ENCODE peak calls at places on chromosomes 2 and 18, in nine cellular contexts. One of them, this sample, is unnamed.

GRCh38 chr2:223643310-223643709 is 41.1 kb upstream of the SCG2 start:
- DNase-seq in brain microvascular endothelial cell: no peak
- DNase-seq in GM12878: no peak
- DNase-seq in mammary epithelial cell: no peak
- DNase-seq in adrenal gland: no peak
- DNase-seq in GM23338: no peak
- DNase-seq in NB4: no peak
- DNase-seq in right atrium auricular region: no peak
- DNase-seq in pancreas: no peak
- DNase-seq in this sample: no peak

GRCh38 chr2:96447726-96448125 is 57.4 kb downstream of the NEURL3 start:
- DNase-seq in brain microvascular endothelial cell: no peak
- DNase-seq in GM12878: no peak
- DNase-seq in mammary epithelial cell: no peak
- DNase-seq in adrenal gland: no peak
- DNase-seq in GM23338: no peak
- DNase-seq in NB4: no peak
- DNase-seq in right atrium auricular region: no peak
- DNase-seq in pancreas: no peak
- DNase-seq in this sample: no peak

GRCh38 chr18:6543330-6543908 is 128.7 kb upstream of the L3MBTL4 start:
- DNase-seq in brain microvascular endothelial cell: no peak
- DNase-seq in GM12878: no peak
- DNase-seq in mammary epithelial cell: peak; percentile 27
- DNase-seq in adrenal gland: no peak
- DNase-seq in GM23338: peak; percentile 64
- DNase-seq in NB4: peak; percentile 25
- DNase-seq in right atrium auricular region: no peak
- DNase-seq in pancreas: no peak
- DNase-seq in this sample: no peak

GRCh38 chr2:138327967-138328366 is 173.6 kb upstream of the SPOPL start:
- DNase-seq in brain microvascular endothelial cell: no peak
- DNase-seq in GM12878: no peak
- DNase-seq in mammary epithelial cell: no peak
- DNase-seq in adrenal gland: no peak
- DNase-seq in GM23338: no peak
- DNase-seq in NB4: no peak
- DNase-seq in right atrium auricular region: no peak
- DNase-seq in pancreas: no peak
- DNase-seq in this sample: no peak

GRCh38 chr2:232633413-232634318 is at the start of gene EFHD1:
- DNase-seq in brain microvascular endothelial cell: peak; percentile 47
- DNase-seq in GM12878: no peak
- DNase-seq in mammary epithelial cell: peak; percentile 58
- DNase-seq in adrenal gland: peak; percentile 63
- DNase-seq in GM23338: peak; percentile 89
- DNase-seq in NB4: peak; percentile 76
- DNase-seq in right atrium auricular region: peak; percentile 70
- DNase-seq in pancreas: peak; percentile 33
- DNase-seq in this sample: no peak

GRCh38 chr2:75260946-75261345 is 61.6 kb upstream of the TACR1 start:
- DNase-seq in brain microvascular endothelial cell: no peak
- DNase-seq in GM12878: no peak
- DNase-seq in mammary epithelial cell: no peak
- DNase-seq in adrenal gland: no peak
- DNase-seq in GM23338: no peak
- DNase-seq in NB4: no peak
- DNase-seq in right atrium auricular region: no peak
- DNase-seq in pancreas: no peak
- DNase-seq in this sample: no peak

GRCh38 chr2:171227066-171227782 is 66.5 kb upstream of the TLK1 start:
- DNase-seq in brain microvascular endothelial cell: no peak
- DNase-seq in GM12878: no peak
- DNase-seq in mammary epithelial cell: peak; percentile 39
- DNase-seq in adrenal gland: no peak
- DNase-seq in GM23338: no peak
- DNase-seq in NB4: no peak
- DNase-seq in right atrium auricular region: no peak
- DNase-seq in pancreas: no peak
- DNase-seq in this sample: no peak

GRCh38 chr18:51051105-51051712 is 21.2 kb downstream of the SMAD4 start:
- DNase-seq in brain microvascular endothelial cell: peak; percentile 39
- DNase-seq in GM12878: no peak
- DNase-seq in mammary epithelial cell: peak; percentile 27
- DNase-seq in adrenal gland: no peak
- DNase-seq in GM23338: peak; percentile 90
- DNase-seq in NB4: peak; percentile 58
- DNase-seq in right atrium auricular region: no peak
- DNase-seq in pancreas: no peak
- DNase-seq in this sample: no peak

GRCh38 chr2:45905643-45905969 is 254.1 kb downstream of the PRKCE start:
- DNase-seq in brain microvascular endothelial cell: no peak
- DNase-seq in GM12878: no peak
- DNase-seq in mammary epithelial cell: no peak
- DNase-seq in adrenal gland: no peak
- DNase-seq in GM23338: no peak
- DNase-seq in NB4: no peak
- DNase-seq in right atrium auricular region: no peak
- DNase-seq in pancreas: no peak
- DNase-seq in this sample: no peak

GRCh38 chr2:675982-676646 is 1.1 kb downstream of the TMEM18 start:
- DNase-seq in brain microvascular endothelial cell: peak; percentile 88
- DNase-seq in GM12878: no peak
- DNase-seq in mammary epithelial cell: peak; percentile 88
- DNase-seq in adrenal gland: peak; percentile 87
- DNase-seq in GM23338: peak; percentile 79
- DNase-seq in NB4: peak; percentile 48
- DNase-seq in right atrium auricular region: no peak
- DNase-seq in pancreas: peak; percentile 47
- DNase-seq in this sample: no peak

GRCh38 chr2:27085670-27086089 is 892 bp upstream of the KHK start:
- DNase-seq in brain microvascular endothelial cell: peak; percentile 50
- DNase-seq in GM12878: no peak
- DNase-seq in mammary epithelial cell: peak; percentile 48
- DNase-seq in adrenal gland: peak; percentile 84
- DNase-seq in GM23338: peak; percentile 65
- DNase-seq in NB4: peak; percentile 76
- DNase-seq in right atrium auricular region: peak; percentile 88
- DNase-seq in pancreas: peak; percentile 64
- DNase-seq in this sample: no peak

GRCh38 chr18:12883684-12884520 is at the start of gene PTPN2:
- DNase-seq in brain microvascular endothelial cell: peak; percentile 87
- DNase-seq in GM12878: peak; percentile 77
- DNase-seq in mammary epithelial cell: peak; percentile 92
- DNase-seq in adrenal gland: peak; percentile 95
- DNase-seq in GM23338: peak; percentile 88
- DNase-seq in NB4: peak; percentile 93
- DNase-seq in right atrium auricular region: peak; percentile 94
- DNase-seq in pancreas: peak; percentile 92
- DNase-seq in this sample: peak; percentile 90

GRCh38 chr2:211033765-211034164 is 477.4 kb downstream of the CPS1 start:
- DNase-seq in brain microvascular endothelial cell: peak; percentile 11
- DNase-seq in GM12878: no peak
- DNase-seq in mammary epithelial cell: peak; percentile 4
- DNase-seq in adrenal gland: no peak
- DNase-seq in GM23338: peak; percentile 70
- DNase-seq in NB4: peak; percentile 11
- DNase-seq in right atrium auricular region: no peak
- DNase-seq in pancreas: no peak
- DNase-seq in this sample: no peak
- TF ChIP-seq CTCF in brain microvascular endothelial cell: peak; percentile 48
- TF ChIP-seq CTCF in GM12878: no peak
- TF ChIP-seq CTCF in mammary epithelial cell: peak; percentile 49
- TF ChIP-seq CTCF in adrenal gland: no peak
- TF ChIP-seq CTCF in GM23338: peak; percentile 65
- TF ChIP-seq CTCF in NB4: peak; percentile 28
- TF ChIP-seq CTCF in right atrium auricular region: peak; percentile 45
- TF ChIP-seq CTCF in pancreas: no peak
- TF ChIP-seq CTCF in this sample: no peak

GRCh38 chr2:104853926-104854506 is at the start of gene POU3F3:
- DNase-seq in brain microvascular endothelial cell: no peak
- DNase-seq in GM12878: no peak
- DNase-seq in mammary epithelial cell: no peak
- DNase-seq in adrenal gland: no peak
- DNase-seq in GM23338: peak; percentile 99
- DNase-seq in NB4: peak; percentile 83
- DNase-seq in right atrium auricular region: no peak
- DNase-seq in pancreas: peak; percentile 34
- DNase-seq in this sample: no peak

GRCh38 chr2:104851236-104852160 is 2.4 kb upstream of the POU3F3 start:
- DNase-seq in brain microvascular endothelial cell: no peak
- DNase-seq in GM12878: no peak
- DNase-seq in mammary epithelial cell: no peak
- DNase-seq in adrenal gland: no peak
- DNase-seq in GM23338: peak; percentile 35
- DNase-seq in NB4: no peak
- DNase-seq in right atrium auricular region: no peak
- DNase-seq in pancreas: no peak
- DNase-seq in this sample: no peak

GRCh38 chr2:104852161-104852689 is 1.7 kb upstream of the POU3F3 start:
- DNase-seq in brain microvascular endothelial cell: no peak
- DNase-seq in GM12878: no peak
- DNase-seq in mammary epithelial cell: no peak
- DNase-seq in adrenal gland: no peak
- DNase-seq in GM23338: peak; percentile 57
- DNase-seq in NB4: peak; percentile 46
- DNase-seq in right atrium auricular region: no peak
- DNase-seq in pancreas: no peak
- DNase-seq in this sample: no peak

GRCh38 chr2:104854507-104855173 is 725 bp downstream of the POU3F3 start:
- DNase-seq in brain microvascular endothelial cell: no peak
- DNase-seq in GM12878: no peak
- DNase-seq in mammary epithelial cell: no peak
- DNase-seq in adrenal gland: no peak
- DNase-seq in GM23338: peak; percentile 25
- DNase-seq in NB4: no peak
- DNase-seq in right atrium auricular region: no peak
- DNase-seq in pancreas: no peak
- DNase-seq in this sample: no peak

GRCh38 chr2:104853401-104853925 is 452 bp upstream of the POU3F3 start:
- DNase-seq in brain microvascular endothelial cell: no peak
- DNase-seq in GM12878: no peak
- DNase-seq in mammary epithelial cell: no peak
- DNase-seq in adrenal gland: no peak
- DNase-seq in GM23338: no peak
- DNase-seq in NB4: peak; percentile 30
- DNase-seq in right atrium auricular region: no peak
- DNase-seq in pancreas: no peak
- DNase-seq in this sample: no peak
- H3K4me3 ChIP-seq in brain microvascular endothelial cell: peak overlapping the region; percentile 12
- H3K4me3 ChIP-seq in GM12878: peak overlapping the region; percentile 27
- H3K4me3 ChIP-seq in mammary epithelial cell: no peak overlapping the region
- H3K4me3 ChIP-seq in adrenal gland: no peak overlapping the region
- H3K4me3 ChIP-seq in GM23338: peak overlapping the region; percentile 67
- H3K4me3 ChIP-seq in NB4: no peak overlapping the region
- H3K4me3 ChIP-seq in right atrium auricular region: peak overlapping the region; percentile 0
- H3K4me3 ChIP-seq in pancreas: peak overlapping the region; percentile 34
- H3K4me3 ChIP-seq in this sample: peak overlapping the region; percentile 32

GRCh38 chr18:63956755-63957154 is 7.7 kb downstream of the HMSD start:
- DNase-seq in brain microvascular endothelial cell: no peak
- DNase-seq in GM12878: no peak
- DNase-seq in mammary epithelial cell: no peak
- DNase-seq in adrenal gland: no peak
- DNase-seq in GM23338: no peak
- DNase-seq in NB4: no peak
- DNase-seq in right atrium auricular region: no peak
- DNase-seq in pancreas: no peak
- DNase-seq in this sample: no peak

GRCh38 chr18:63953811-63954210 is 4.7 kb downstream of the HMSD start:
- DNase-seq in brain microvascular endothelial cell: no peak
- DNase-seq in GM12878: no peak
- DNase-seq in mammary epithelial cell: no peak
- DNase-seq in adrenal gland: no peak
- DNase-seq in GM23338: no peak
- DNase-seq in NB4: no peak
- DNase-seq in right atrium auricular region: no peak
- DNase-seq in pancreas: no peak
- DNase-seq in this sample: no peak

GRCh38 chr18:63949068-63949737 is at the start of gene HMSD:
- DNase-seq in brain microvascular endothelial cell: peak; percentile 20
- DNase-seq in GM12878: peak; percentile 57
- DNase-seq in mammary epithelial cell: peak; percentile 60
- DNase-seq in adrenal gland: peak; percentile 24
- DNase-seq in GM23338: peak; percentile 83
- DNase-seq in NB4: no peak
- DNase-seq in right atrium auricular region: no peak
- DNase-seq in pancreas: peak; percentile 29
- DNase-seq in this sample: no peak

GRCh38 chr18:63947051-63947790 is 1.9 kb upstream of the HMSD start:
- DNase-seq in brain microvascular endothelial cell: no peak
- DNase-seq in GM12878: no peak
- DNase-seq in mammary epithelial cell: no peak
- DNase-seq in adrenal gland: no peak
- DNase-seq in GM23338: no peak
- DNase-seq in NB4: no peak
- DNase-seq in right atrium auricular region: no peak
- DNase-seq in pancreas: no peak
- DNase-seq in this sample: no peak

DNA sequence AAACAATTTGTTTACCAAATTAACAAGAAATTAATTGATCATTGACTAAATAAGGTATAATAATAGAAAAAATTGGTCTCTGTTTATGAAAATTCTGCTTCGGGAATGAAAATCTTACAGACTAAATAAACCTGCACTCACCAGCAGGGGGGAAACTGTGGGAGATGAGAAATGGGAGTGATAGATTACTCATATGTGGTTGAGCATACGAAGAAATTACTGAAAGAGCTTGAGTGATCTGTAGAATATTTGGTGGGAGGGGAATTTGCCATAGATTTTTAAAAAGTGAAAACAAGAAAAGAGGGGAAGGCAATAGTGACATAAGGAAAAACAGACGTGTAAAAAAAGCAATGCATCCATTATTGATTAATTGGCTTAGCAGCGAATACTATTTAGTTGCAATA is 2.2 kb downstream of the HMSD start:
- DNase-seq in brain microvascular endothelial cell: peak; percentile 45
- DNase-seq in GM12878: no peak
- DNase-seq in mammary epithelial cell: peak; percentile 19
- DNase-seq in adrenal gland: no peak
- DNase-seq in GM23338: no peak
- DNase-seq in NB4: peak; percentile 46
- DNase-seq in right atrium auricular region: no peak
- DNase-seq in pancreas: no peak
- DNase-seq in this sample: no peak
- TF ChIP-seq CTCF in brain microvascular endothelial cell: peak; percentile 60
- TF ChIP-seq CTCF in GM12878: peak; percentile 48
- TF ChIP-seq CTCF in mammary epithelial cell: peak; percentile 28
- TF ChIP-seq CTCF in adrenal gland: no peak
- TF ChIP-seq CTCF in GM23338: no peak
- TF ChIP-seq CTCF in NB4: peak; percentile 25
- TF ChIP-seq CTCF in right atrium auricular region: no peak
- TF ChIP-seq CTCF in pancreas: no peak
- TF ChIP-seq CTCF in this sample: peak; percentile 39

GRCh38 chr18:63348508-63349136 is 18.4 kb downstream of the KDSR start:
- DNase-seq in brain microvascular endothelial cell: no peak
- DNase-seq in GM12878: no peak
- DNase-seq in mammary epithelial cell: no peak
- DNase-seq in adrenal gland: peak; percentile 43
- DNase-seq in GM23338: no peak
- DNase-seq in NB4: no peak
- DNase-seq in right atrium auricular region: no peak
- DNase-seq in pancreas: no peak
- DNase-seq in this sample: no peak
- H3K4me3 ChIP-seq in brain microvascular endothelial cell: no peak overlapping the region
- H3K4me3 ChIP-seq in GM12878: no peak overlapping the region
- H3K4me3 ChIP-seq in mammary epithelial cell: no peak overlapping the region
- H3K4me3 ChIP-seq in adrenal gland: no peak overlapping the region
- H3K4me3 ChIP-seq in GM23338: no peak overlapping the region
- H3K4me3 ChIP-seq in NB4: no peak overlapping the region
- H3K4me3 ChIP-seq in right atrium auricular region: no peak overlapping the region
- H3K4me3 ChIP-seq in pancreas: no peak overlapping the region
- H3K4me3 ChIP-seq in this sample: no peak overlapping the region

This sample was measured in GM12864.